ENCODE peak calls at places on chromosomes 13 and 19, in ten cellular contexts. H is hepatic stellate cell; K is cardiac muscle cell; Q is activated CD4-positive, alpha-beta T cell treated with anti-CD3 and anti-CD28 coated beads for 24 hours; O is memory B cell; I is activated naive CD4-positive, alpha-beta T cell treated with anti-CD3 and anti-CD28 coated beads, Interleukin-2, amount 50 U/mL, for 16 hours; D is ecto neural progenitor cell; U is mesendoderm; W is activated T-cell treated with anti-CD3 and anti-CD28 coated beads for 24 hours; X is C1 segment of cervical spinal cord. V is an unnamed sample.
A peak's percentile ranks its signal among the peaks of the same experiment; 100 is the strongest.

GRCh38 chr19:4186087-4186993 is 3.9 kb downstream of the ANKRD24 start:
- DNase-seq in W (peak; percentile 72), I (peak; percentile 78), Q (peak; percentile 81), K (peak; percentile 84), X (peak; percentile 21), D (peak; percentile 90), H (peak; percentile 89), O (peak; percentile 66), U (peak; percentile 91), V (peak; percentile 10)

GRCh38 chr13:35957996-35958395 is 173.2 kb downstream of the DCLK1 start:
- DNase-seq in K (no peak), D (no peak), X (no peak), Q (no peak), H (no peak), O (no peak), W (no peak), I (no peak), U (no peak), V (no peak)

GRCh38 chr19:1255186-1256161 is 7.1 kb downstream of the MIDN start:
- DNase-seq in H (no peak), W (no peak), U (no peak), K (no peak), D (no peak), I (no peak), X (peak; percentile 91), Q (no peak), O (no peak), V (peak; percentile 66)

GRCh38 chr19:33556261-33556660 is 34.7 kb upstream of the PEPD start:
- DNase-seq in X (no peak), K (no peak), U (no peak), W (no peak), O (no peak), D (no peak), H (no peak), Q (no peak), I (no peak), V (no peak)

GRCh38 chr13:101917475-101917810 is 465.0 kb downstream of the ITGBL1 start:
- DNase-seq in I (no peak), D (peak; percentile 51), U (no peak), H (no peak), W (no peak), K (no peak), X (no peak), O (no peak), Q (no peak), V (no peak)

GRCh38 chr19:50602935-50603334 is 34.7 kb upstream of the LRRC4B start:
- DNase-seq in I (no peak), U (no peak), D (no peak), O (no peak), Q (no peak), H (no peak), K (no peak), X (no peak), W (no peak), V (no peak)

GRCh38 chr19:45403781-45404556 is 900 bp downstream of the PPP1R13L start:
- DNase-seq in D (peak; percentile 78), H (no peak), X (no peak), U (peak; percentile 95), I (peak; percentile 63), K (peak; percentile 76), W (peak; percentile 28), Q (peak; percentile 36), O (peak; percentile 68), V (no peak)

GRCh38 chr13:110431851-110432294 is 124.8 kb downstream of the COL4A2 start:
- DNase-seq in K (no peak), X (no peak), U (no peak), I (no peak), Q (no peak), O (no peak), D (no peak), H (no peak), W (no peak), V (no peak)

GRCh38 chr19:39867133-39867532 is 21.0 kb upstream of the FBL start:
- DNase-seq in X (no peak), O (no peak), Q (no peak), W (no peak), D (no peak), K (no peak), U (no peak), I (no peak), H (no peak), V (no peak)

GRCh38 chr19:6228523-6229215 is 51.1 kb downstream of the MLLT1 start:
- DNase-seq in K (no peak), D (no peak), O (no peak), U (no peak), W (no peak), Q (no peak), H (no peak), X (no peak), I (no peak), V (no peak)

GRCh38 chr13:89490661-89491060 is 1819.5 kb downstream of the SLITRK5 start:
- DNase-seq in W (no peak), H (no peak), U (no peak), O (no peak), K (no peak), I (no peak), D (no peak), X (no peak), Q (no peak), V (no peak)

GRCh38 chr19:48498922-48499321 is 12.7 kb downstream of the LMTK3 start:
- DNase-seq in O (no peak), U (no peak), X (no peak), D (no peak), Q (no peak), H (no peak), W (no peak), K (no peak), I (no peak), V (no peak)

GRCh38 chr13:44231786-44232516 is 141.7 kb upstream of the SERP2 start:
- DNase-seq in H (peak; percentile 46), W (no peak), U (peak; percentile 97), Q (no peak), D (no peak), X (peak; percentile 62), O (no peak), I (no peak), K (no peak), V (no peak)

GRCh38 chr19:1173845-1174809 is at the start of gene SBNO2:
- DNase-seq in W (peak; percentile 89), K (peak; percentile 90), O (peak; percentile 99), H (peak; percentile 95), U (peak; percentile 91), X (peak; percentile 70), I (peak; percentile 87), Q (peak; percentile 91), D (peak; percentile 97), V (peak; percentile 82)

GRCh38 chr13:23679214-23679613 is 109.0 kb downstream of the TNFRSF19 start:
- DNase-seq in H (peak; percentile 65), K (no peak), D (no peak), O (no peak), Q (no peak), W (peak; percentile 4), I (no peak), U (no peak), X (no peak), V (no peak)

GRCh38 chr19:36573948-36574726 is 1.0 kb upstream of the ZNF529 start:
- DNase-seq in K (peak; percentile 0), D (peak; percentile 48), I (no peak), U (peak; percentile 14), W (no peak), O (no peak), H (no peak), X (no peak), Q (no peak), V (no peak)

GRCh38 chr13:76884167-76884566 is 2.0 kb downstream of the KCTD12 start:
- DNase-seq in X (peak; percentile 10), W (no peak), H (no peak), Q (no peak), K (peak; percentile 73), D (peak; percentile 54), U (peak; percentile 70), O (no peak), I (no peak), V (peak; percentile 19)

GRCh38 chr13:84985860-84986259 is 813.4 kb downstream of the SLITRK6 start:
- DNase-seq in K (no peak), O (no peak), H (no peak), W (no peak), D (no peak), Q (no peak), X (no peak), U (peak; percentile 20), I (no peak), V (no peak)

GRCh38 chr19:43311256-43311655 is 41.9 kb upstream of the PSG9 start:
- DNase-seq in D (no peak), O (no peak), U (no peak), Q (no peak), I (no peak), X (no peak), H (no peak), K (no peak), W (no peak), V (no peak)

GRCh38 chr13:107680115-107680514 is 535.2 kb downstream of the LIG4 start:
- DNase-seq in H (peak; percentile 16), D (no peak), O (no peak), Q (no peak), X (no peak), I (no peak), W (no peak), K (no peak), U (peak; percentile 43), V (no peak)

GRCh38 chr13:65264066-65264465 is 1966.1 kb downstream of the PCDH9 start:
- DNase-seq in Q (no peak), D (no peak), K (no peak), X (no peak), I (no peak), U (no peak), O (no peak), H (no peak), W (no peak), V (no peak)

GRCh38 chr19:35509018-35509652 is 4.3 kb downstream of the DMKN start:
- DNase-seq in I (peak; percentile 39), K (peak; percentile 63), W (no peak), D (no peak), Q (no peak), X (no peak), U (peak; percentile 88), H (no peak), O (no peak), V (no peak)

GRCh38 chr19:45117167-45117594 is 24.2 kb downstream of the PPP1R37 start:
- DNase-seq in H (no peak), I (peak; percentile 64), Q (peak; percentile 43), D (peak; percentile 63), K (peak; percentile 67), W (peak; percentile 55), U (no peak), O (no peak), X (no peak), V (no peak)

GRCh38 chr19:49875801-49876421 is 1.2 kb downstream of the AKT1S1 start:
- DNase-seq in H (peak; percentile 53), Q (no peak), U (peak; percentile 67), X (peak; percentile 80), W (peak; percentile 40), D (peak; percentile 81), K (peak; percentile 68), I (peak; percentile 61), O (peak; percentile 64), V (no peak)

GRCh38 chr13:51758691-51759090 is 45.3 kb downstream of the DHRS12 start:
- DNase-seq in D (no peak), W (no peak), H (no peak), X (no peak), U (no peak), Q (no peak), O (no peak), K (no peak), I (no peak), V (no peak)

GRCh38 chr13:99382428-99383133 is 75.4 kb upstream of the GPR183 start:
- DNase-seq in W (no peak), X (no peak), U (no peak), K (no peak), O (no peak), I (no peak), H (no peak), D (peak; percentile 37), Q (no peak), V (no peak)

GRCh38 chr19:55585658-55586339 is 5.2 kb upstream of the ZNF579 start:
- DNase-seq in X (peak; percentile 67), H (peak; percentile 66), U (peak; percentile 63), Q (peak; percentile 47), O (peak; percentile 14), K (peak; percentile 87), I (peak; percentile 70), D (peak; percentile 89), W (peak; percentile 56), V (peak; percentile 66)

GRCh38 chr13:65597839-65598818 is 1632.0 kb downstream of the PCDH9 start:
- DNase-seq in W (no peak), X (no peak), H (no peak), Q (no peak), K (no peak), O (no peak), I (no peak), U (peak; percentile 47), D (no peak), V (no peak)